ENCODE peak calls at places on chromosomes 7 and 10, in five cellular contexts. One of them, this sample, is unnamed.

GRCh38 chr10:90847436-90847835 is 10.4 kb downstream of the HTR7 start:
- DNase-seq in Caco-2: no peak
- DNase-seq in uterus: no peak
- DNase-seq in ovary: no peak
- DNase-seq in neuronal stem cell: no peak
- DNase-seq in this sample: no peak

GRCh38 chr10:79116801-79117723 is 48.3 kb downstream of the ZMIZ1 start:
- DNase-seq in ovary: no peak
- DNase-seq in Caco-2: no peak
- DNase-seq in uterus: no peak
- DNase-seq in neuronal stem cell: no peak
- DNase-seq in this sample: no peak

GRCh38 chr10:15782851-15783250 is 63.1 kb upstream of the ITGA8 start:
- DNase-seq in Caco-2: no peak
- DNase-seq in neuronal stem cell: no peak
- DNase-seq in ovary: no peak
- DNase-seq in uterus: no peak
- DNase-seq in this sample: no peak

GRCh38 chr10:49298666-49298989 is 342 bp upstream of the C10orf71 start:
- DNase-seq in neuronal stem cell: no peak
- DNase-seq in Caco-2: no peak
- DNase-seq in uterus: no peak
- DNase-seq in ovary: no peak
- DNase-seq in this sample: no peak

GRCh38 chr10:79335470-79336235 is 11.6 kb upstream of the PPIF start:
- DNase-seq in uterus: no peak
- DNase-seq in Caco-2: no peak
- DNase-seq in ovary: peak; percentile 63
- DNase-seq in neuronal stem cell: no peak
- DNase-seq in this sample: no peak

GRCh38 chr10:15106352-15107013 is 9.3 kb downstream of the RPP38 start:
- DNase-seq in ovary: peak; percentile 67
- DNase-seq in Caco-2: peak; percentile 83
- DNase-seq in neuronal stem cell: peak; percentile 70
- DNase-seq in uterus: peak; percentile 50
- DNase-seq in this sample: peak; percentile 42

GRCh38 chr10:29649561-29650551 is 15.1 kb upstream of the SVIL start:
- DNase-seq in neuronal stem cell: no peak
- DNase-seq in ovary: no peak
- DNase-seq in Caco-2: no peak
- DNase-seq in uterus: no peak
- DNase-seq in this sample: no peak

GRCh38 chr7:131897016-131897789 is 340.8 kb upstream of the PODXL start:
- DNase-seq in neuronal stem cell: no peak
- DNase-seq in ovary: no peak
- DNase-seq in uterus: no peak
- DNase-seq in Caco-2: no peak
- DNase-seq in this sample: no peak

GRCh38 chr10:2146079-2146478 is 408.8 kb upstream of the ADARB2 start:
- DNase-seq in Caco-2: no peak
- DNase-seq in uterus: no peak
- DNase-seq in ovary: no peak
- DNase-seq in neuronal stem cell: no peak
- DNase-seq in this sample: no peak

GRCh38 chr10:82409671-82410070 is 534.7 kb downstream of the NRG3 start:
- DNase-seq in neuronal stem cell: no peak
- DNase-seq in uterus: no peak
- DNase-seq in ovary: no peak
- DNase-seq in Caco-2: no peak
- DNase-seq in this sample: no peak

GRCh38 chr7:85733163-85733915 is 546.5 kb upstream of the SEMA3D start:
- DNase-seq in neuronal stem cell: no peak
- DNase-seq in Caco-2: no peak
- DNase-seq in ovary: no peak
- DNase-seq in uterus: no peak
- DNase-seq in this sample: no peak

GRCh38 chr7:131556055-131556911 is at the start of gene PODXL:
- DNase-seq in ovary: peak; percentile 65
- DNase-seq in uterus: peak; percentile 63
- DNase-seq in neuronal stem cell: peak; percentile 75
- DNase-seq in Caco-2: peak; percentile 73
- DNase-seq in this sample: peak; percentile 48

GRCh38 chr10:120702032-120702431 is 149.1 kb upstream of the WDR11 start:
- DNase-seq in ovary: no peak
- DNase-seq in neuronal stem cell: no peak
- DNase-seq in Caco-2: no peak
- DNase-seq in uterus: no peak
- DNase-seq in this sample: no peak

GRCh38 chr10:30384791-30385201 is 35.7 kb upstream of the MTPAP start:
- DNase-seq in Caco-2: no peak
- DNase-seq in neuronal stem cell: no peak
- DNase-seq in ovary: no peak
- DNase-seq in uterus: no peak
- DNase-seq in this sample: no peak

GRCh38 chr7:99409814-99410213 is 1.0 kb downstream of the BUD31 start:
- DNase-seq in ovary: no peak
- DNase-seq in uterus: no peak
- DNase-seq in Caco-2: no peak
- DNase-seq in neuronal stem cell: no peak
- DNase-seq in this sample: no peak

GRCh38 chr10:113945075-113945686 is 90.7 kb downstream of the NHLRC2 start:
- DNase-seq in neuronal stem cell: no peak
- DNase-seq in ovary: no peak
- DNase-seq in Caco-2: peak; percentile 77
- DNase-seq in uterus: no peak
- DNase-seq in this sample: no peak

GRCh38 chr7:112084506-112084905 is 121.7 kb downstream of the DOCK4 start:
- DNase-seq in uterus: no peak
- DNase-seq in neuronal stem cell: no peak
- DNase-seq in Caco-2: no peak
- DNase-seq in ovary: no peak
- DNase-seq in this sample: no peak

GRCh38 chr10:98134117-98134430 is 383 bp upstream of the R3HCC1L start:
- DNase-seq in neuronal stem cell: peak; percentile 4
- DNase-seq in uterus: no peak
- DNase-seq in ovary: no peak
- DNase-seq in Caco-2: no peak
- DNase-seq in this sample: no peak

GRCh38 chr7:128718967-128719642 is 20.1 kb upstream of the CALU start:
- DNase-seq in uterus: no peak
- DNase-seq in ovary: no peak
- DNase-seq in Caco-2: no peak
- DNase-seq in neuronal stem cell: no peak
- DNase-seq in this sample: no peak

GRCh38 chr10:26931223-26931622 is 70.5 kb upstream of the ABI1 start:
- DNase-seq in uterus: no peak
- DNase-seq in neuronal stem cell: no peak
- DNase-seq in Caco-2: peak; percentile 75
- DNase-seq in ovary: no peak
- DNase-seq in this sample: no peak

GRCh38 chr7:105521731-105522458 is at the start of gene PUS7:
- DNase-seq in Caco-2: peak; percentile 91
- DNase-seq in neuronal stem cell: peak; percentile 86
- DNase-seq in uterus: peak; percentile 85
- DNase-seq in ovary: peak; percentile 88
- DNase-seq in this sample: peak; percentile 56

GRCh38 chr10:88731296-88731695 is 25.2 kb downstream of the LIPK start:
- DNase-seq in ovary: no peak
- DNase-seq in neuronal stem cell: no peak
- DNase-seq in Caco-2: no peak
- DNase-seq in uterus: no peak
- DNase-seq in this sample: no peak

GRCh38 chr10:3749597-3750351 is 35.2 kb downstream of the KLF6 start:
- DNase-seq in uterus: peak; percentile 80
- DNase-seq in neuronal stem cell: no peak
- DNase-seq in Caco-2: no peak
- DNase-seq in ovary: peak; percentile 72
- DNase-seq in this sample: no peak

GRCh38 chr7:17095951-17096350 is 202.5 kb upstream of the AHR start:
- DNase-seq in ovary: no peak
- DNase-seq in Caco-2: no peak
- DNase-seq in neuronal stem cell: no peak
- DNase-seq in uterus: no peak
- DNase-seq in this sample: no peak

GRCh38 chr10:69214666-69215131 is 5.4 kb upstream of the HKDC1 start:
- DNase-seq in Caco-2: no peak
- DNase-seq in ovary: no peak
- DNase-seq in neuronal stem cell: no peak
- DNase-seq in uterus: no peak
- DNase-seq in this sample: no peak

GRCh38 chr10:126937026-126937425 is 31.8 kb downstream of the DOCK1 start:
- DNase-seq in ovary: no peak
- DNase-seq in uterus: no peak
- DNase-seq in neuronal stem cell: no peak
- DNase-seq in Caco-2: no peak
- DNase-seq in this sample: no peak

GRCh38 chr10:4132216-4132556 is 347.2 kb upstream of the KLF6 start:
- DNase-seq in Caco-2: no peak
- DNase-seq in neuronal stem cell: no peak
- DNase-seq in ovary: no peak
- DNase-seq in uterus: no peak
- DNase-seq in this sample: no peak

GRCh38 chr7:1706721-1707613 is 36.9 kb downstream of the ELFN1 start:
- DNase-seq in Caco-2: peak; percentile 22
- DNase-seq in neuronal stem cell: no peak
- DNase-seq in uterus: no peak
- DNase-seq in ovary: no peak
- DNase-seq in this sample: no peak

DNA sequence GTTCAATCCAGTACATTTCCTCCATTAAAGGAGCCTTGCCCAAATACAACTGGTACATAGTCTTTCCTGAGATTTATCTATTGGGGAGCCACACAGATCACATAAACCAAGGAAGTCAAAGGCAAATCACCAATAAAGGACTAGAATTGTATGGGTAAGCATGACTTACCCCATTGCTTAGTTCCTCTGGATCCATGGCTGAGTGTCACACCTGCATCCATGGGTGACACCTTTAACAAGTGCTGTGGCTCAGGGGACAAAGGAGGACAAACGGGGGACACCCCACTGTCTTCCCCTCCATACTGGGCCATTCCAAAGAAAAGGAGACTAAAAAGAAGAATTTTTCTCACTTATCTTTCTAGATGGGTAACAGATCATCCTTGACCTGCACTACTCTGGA is 30.4 kb downstream of the ZNF92 start:
- DNase-seq in uterus: no peak
- DNase-seq in Caco-2: no peak
- DNase-seq in neuronal stem cell: no peak
- DNase-seq in ovary: no peak
- DNase-seq in this sample: no peak
- H3K9me3 ChIP-seq in uterus: peaks cover 33% of the 10 kb centered on the region
- H3K9me3 ChIP-seq in Caco-2: peaks cover 33% of the 10 kb centered on the region
- H3K9me3 ChIP-seq in neuronal stem cell: peaks cover 14% of the 10 kb centered on the region
- H3K9me3 ChIP-seq in ovary: no peaks in the 10 kb centered on the region
- H3K9me3 ChIP-seq in this sample: peaks cover 4% of the 10 kb centered on the region

GRCh38 chr10:10661176-10661575 is 356.5 kb upstream of the CELF2 start:
- DNase-seq in ovary: no peak
- DNase-seq in uterus: no peak
- DNase-seq in neuronal stem cell: no peak
- DNase-seq in Caco-2: no peak
- DNase-seq in this sample: no peak

GRCh38 chr10:10663587-10663986 is 354.1 kb upstream of the CELF2 start:
- DNase-seq in ovary: no peak
- DNase-seq in Caco-2: no peak
- DNase-seq in neuronal stem cell: no peak
- DNase-seq in uterus: no peak
- DNase-seq in this sample: no peak

GRCh38 chr10:10667466-10667865 is 350.2 kb upstream of the CELF2 start:
- DNase-seq in uterus: no peak
- DNase-seq in Caco-2: no peak
- DNase-seq in neuronal stem cell: no peak
- DNase-seq in ovary: no peak
- DNase-seq in this sample: no peak

GRCh38 chr10:10662720-10663467 is 354.8 kb upstream of the CELF2 start:
- DNase-seq in uterus: no peak
- DNase-seq in neuronal stem cell: no peak
- DNase-seq in Caco-2: no peak
- DNase-seq in ovary: peak; percentile 32
- DNase-seq in this sample: no peak

GRCh38 chr10:10665750-10666149 is 351.9 kb upstream of the CELF2 start:
- DNase-seq in neuronal stem cell: no peak
- DNase-seq in Caco-2: no peak
- DNase-seq in ovary: no peak
- DNase-seq in uterus: no peak
- DNase-seq in this sample: no peak
- H3K9me3 ChIP-seq in neuronal stem cell: no peaks in the 10 kb centered on the region
- H3K9me3 ChIP-seq in Caco-2: no peaks in the 10 kb centered on the region
- H3K9me3 ChIP-seq in ovary: no peaks in the 10 kb centered on the region
- H3K9me3 ChIP-seq in uterus: no peaks in the 10 kb centered on the region
- H3K9me3 ChIP-seq in this sample: no peaks in the 10 kb centered on the region

DNA sequence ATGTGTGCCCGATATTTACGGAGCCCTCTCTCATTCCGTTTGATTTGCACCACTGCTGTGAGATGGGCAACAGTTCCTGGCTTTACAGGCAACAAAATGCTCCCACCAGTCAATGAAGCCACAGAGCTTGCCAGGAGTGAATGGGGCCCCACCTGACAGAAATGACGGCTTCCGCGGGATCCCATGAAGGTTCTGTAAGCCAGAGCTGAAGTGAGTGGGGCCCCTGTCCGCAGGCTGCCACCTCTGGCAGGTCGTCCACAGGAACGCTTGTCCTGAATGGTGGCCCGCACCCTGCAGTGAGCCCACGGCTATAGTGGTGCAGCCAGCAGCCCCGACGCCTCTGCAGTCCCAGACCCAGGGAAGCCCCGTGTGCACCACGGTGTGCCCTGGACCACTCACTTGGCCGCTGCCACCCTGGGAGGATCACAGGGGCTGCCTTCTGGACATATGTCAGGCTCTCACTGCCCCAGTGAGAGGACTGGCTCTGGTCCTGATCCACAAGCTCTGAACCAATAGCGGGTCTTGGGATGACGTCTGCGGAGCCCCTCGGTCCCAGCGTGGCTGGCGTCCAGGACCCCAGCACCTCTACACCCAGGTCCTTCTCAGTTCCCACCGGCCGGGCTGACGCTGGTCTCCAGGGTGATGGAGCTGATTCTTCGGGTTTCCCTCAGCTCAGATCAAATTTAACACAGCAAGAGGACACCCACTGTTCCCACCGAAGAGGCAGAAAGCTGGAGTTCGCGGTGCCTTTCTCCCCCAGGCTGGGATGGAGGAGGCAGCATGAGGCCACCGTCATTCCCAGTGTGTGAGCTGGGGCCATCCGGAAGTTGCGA is 511.9 kb downstream of the DNAJB6 start:
- DNase-seq in Caco-2: no peak
- DNase-seq in ovary: no peak
- DNase-seq in neuronal stem cell: no peak
- DNase-seq in uterus: no peak
- DNase-seq in this sample: no peak
- H3K9me3 ChIP-seq in Caco-2: no peaks in the 10 kb centered on the region
- H3K9me3 ChIP-seq in ovary: no peaks in the 10 kb centered on the region
- H3K9me3 ChIP-seq in neuronal stem cell: peaks cover 7% of the 10 kb centered on the region
- H3K9me3 ChIP-seq in uterus: no peaks in the 10 kb centered on the region
- H3K9me3 ChIP-seq in this sample: no peaks in the 10 kb centered on the region

DNA sequence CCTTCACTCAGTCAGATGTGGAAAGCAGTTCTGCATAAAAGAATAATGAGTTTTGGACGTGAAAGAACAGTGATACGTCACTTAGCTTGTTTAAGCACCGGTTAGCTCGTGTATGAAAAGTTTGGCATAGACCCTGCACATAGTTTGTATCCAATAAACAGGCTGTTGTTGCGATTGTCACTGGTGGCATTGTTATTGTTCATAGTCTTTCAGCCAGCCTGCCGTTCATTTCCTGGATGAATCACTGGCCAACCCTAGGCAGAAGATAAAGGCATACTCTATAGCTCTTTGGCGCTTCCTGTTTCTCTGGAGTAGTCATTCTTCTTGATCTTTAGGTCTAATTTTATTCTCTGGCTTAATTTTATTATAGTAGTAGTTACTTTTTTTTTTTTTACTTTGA is 57.8 kb upstream of the ANKRD30A start:
- DNase-seq in neuronal stem cell: no peak
- DNase-seq in uterus: no peak
- DNase-seq in Caco-2: no peak
- DNase-seq in ovary: no peak
- DNase-seq in this sample: no peak
- H3K9me3 ChIP-seq in neuronal stem cell: peaks cover 5% of the 10 kb centered on the region
- H3K9me3 ChIP-seq in uterus: no peaks in the 10 kb centered on the region
- H3K9me3 ChIP-seq in Caco-2: peaks cover 3% of the 10 kb centered on the region
- H3K9me3 ChIP-seq in ovary: no peaks in the 10 kb centered on the region
- H3K9me3 ChIP-seq in this sample: no peaks in the 10 kb centered on the region